ENCODE peak calls at places on chromosomes 12 and 14, in seven cellular contexts. R, T, E, X, Y, L and Q are unnamed samples.
A peak's percentile ranks its signal among the peaks of the same experiment; 100 is the strongest.

GRCh38 chr12:98182791-98183190 is 332.6 kb upstream of the TMPO start:
- DNase-seq in R (no peak), T (no peak), E (no peak), X (no peak), Y (no peak), L (no peak), Q (no peak)

GRCh38 chr14:54642950-54643695 is 76.2 kb downstream of the SAMD4A start:
- DNase-seq in R (peak; percentile 15), T (no peak), E (no peak), X (no peak), Y (peak; percentile 79), L (peak; percentile 21), Q (no peak)

GRCh38 chr12:29428630-29429029 is 47.7 kb upstream of the ERGIC2 start:
- DNase-seq in R (no peak), T (no peak), E (peak; percentile 50), X (no peak), Y (no peak), L (no peak), Q (no peak)

GRCh38 chr12:53378222-53378621 is 1.8 kb upstream of the SP1 start:
- DNase-seq in R (no peak), T (no peak), E (no peak), X (no peak), Y (no peak), L (no peak), Q (no peak)

GRCh38 chr14:65354715-65355114 is 57.8 kb upstream of the FUT8 start:
- DNase-seq in R (no peak), T (no peak), E (no peak), X (no peak), Y (no peak), L (no peak), Q (no peak)

GRCh38 chr12:73220951-73221350 is 948.8 kb downstream of the TRHDE start:
- DNase-seq in R (no peak), T (no peak), E (no peak), X (no peak), Y (no peak), L (no peak), Q (no peak)

GRCh38 chr14:68932219-68932618 is 46.9 kb downstream of the ACTN1 start:
- DNase-seq in R (no peak), T (no peak), E (no peak), X (no peak), Y (no peak), L (no peak), Q (no peak)

GRCh38 chr14:73712071-73712506 is 2.1 kb downstream of the PNMA1 start:
- DNase-seq in R (no peak), T (no peak), E (no peak), X (no peak), Y (no peak), L (peak; percentile 14), Q (no peak)

GRCh38 chr12:3636328-3636727 is 116.6 kb downstream of the CRACR2A start:
- DNase-seq in R (no peak), T (no peak), E (no peak), X (no peak), Y (no peak), L (no peak), Q (no peak)

GRCh38 chr12:122407208-122407607 is 15.3 kb downstream of the CLIP1 start:
- DNase-seq in R (no peak), T (no peak), E (no peak), X (no peak), Y (no peak), L (no peak), Q (no peak)

GRCh38 chr12:87652026-87652425 is 377.2 kb downstream of the C12orf50 start:
- DNase-seq in R (no peak), T (no peak), E (no peak), X (no peak), Y (no peak), L (no peak), Q (no peak)

GRCh38 chr14:100658514-100658886 is 68.2 kb upstream of the DLK1 start:
- DNase-seq in R (no peak), T (no peak), E (no peak), X (no peak), Y (no peak), L (no peak), Q (no peak)

GRCh38 chr14:84961637-84962036 is 568.3 kb upstream of the FLRT2 start:
- DNase-seq in R (no peak), T (no peak), E (no peak), X (no peak), Y (no peak), L (no peak), Q (no peak)

GRCh38 chr12:120971299-120972180 is 6.8 kb upstream of the HNF1A start:
- DNase-seq in R (peak; percentile 35), T (peak; percentile 10), E (peak; percentile 64), X (peak; percentile 12), Y (peak; percentile 43), L (peak; percentile 56), Q (no peak)

GRCh38 chr14:67819563-67820411 is at the start of gene RAD51B:
- DNase-seq in R (peak; percentile 63), T (peak; percentile 80), E (peak; percentile 84), X (peak; percentile 79), Y (peak; percentile 88), L (peak; percentile 83), Q (peak; percentile 75)

GRCh38 chr14:91862417-91862816 is 4.9 kb downstream of the TC2N start:
- DNase-seq in R (no peak), T (no peak), E (no peak), X (no peak), Y (no peak), L (no peak), Q (no peak)

GRCh38 chr12:43370299-43370698 is 181.7 kb downstream of the ADAMTS20 start:
- DNase-seq in R (no peak), T (no peak), E (peak; percentile 48), X (no peak), Y (no peak), L (no peak), Q (no peak)

GRCh38 chr12:52238206-52238840 is 5.3 kb downstream of the KRT7 start:
- DNase-seq in R (no peak), T (no peak), E (no peak), X (no peak), Y (no peak), L (no peak), Q (no peak)

GRCh38 chr12:87274594-87275245 is 754.5 kb downstream of the C12orf50 start:
- DNase-seq in R (no peak), T (no peak), E (peak; percentile 16), X (no peak), Y (peak; percentile 27), L (no peak), Q (no peak)

GRCh38 chr12:96419576-96420254 is 19.5 kb upstream of the CDK17 start:
- DNase-seq in R (no peak), T (no peak), E (no peak), X (no peak), Y (no peak), L (no peak), Q (no peak)

GRCh38 chr14:91329615-91330014 is 85.1 kb upstream of the GPR68 start:
- DNase-seq in R (no peak), T (no peak), E (no peak), X (no peak), Y (no peak), L (no peak), Q (no peak)

GRCh38 chr12:116358850-116359761 is 81.6 kb upstream of the MED13L start:
- DNase-seq in R (peak; percentile 89), T (peak; percentile 47), E (peak; percentile 90), X (peak; percentile 67), Y (peak; percentile 90), L (peak; percentile 71), Q (peak; percentile 50)

GRCh38 chr14:61387076-61387475 is 65.7 kb downstream of the PRKCH start:
- DNase-seq in R (no peak), T (no peak), E (no peak), X (no peak), Y (peak; percentile 19), L (no peak), Q (no peak)

GRCh38 chr14:99602054-99602787 is 1.8 kb downstream of the CCDC85C start:
- DNase-seq in R (no peak), T (no peak), E (no peak), X (no peak), Y (peak; percentile 33), L (no peak), Q (no peak)

GRCh38 chr14:55383039-55383438 is 28.6 kb downstream of the ATG14 start:
- DNase-seq in R (no peak), T (no peak), E (no peak), X (no peak), Y (no peak), L (no peak), Q (no peak)

GRCh38 chr12:130954544-130954831 is 781 bp downstream of the ADGRD1 start:
- DNase-seq in R (no peak), T (no peak), E (no peak), X (no peak), Y (no peak), L (no peak), Q (no peak)

GRCh38 chr12:57614178-57614947 is 3.1 kb downstream of the ARHGEF25 start:
- DNase-seq in R (no peak), T (no peak), E (no peak), X (no peak), Y (peak; percentile 38), L (no peak), Q (no peak)

GRCh38 chr12:12010277-12011031 is 60.3 kb upstream of the BCL2L14 start:
- DNase-seq in R (peak; percentile 88), T (peak; percentile 35), E (no peak), X (no peak), Y (no peak), L (peak; percentile 81), Q (peak; percentile 52)

GRCh38 chr12:100216337-100216736 is 15.7 kb downstream of the ACTR6 start:
- DNase-seq in R (no peak), T (no peak), E (no peak), X (no peak), Y (no peak), L (no peak), Q (no peak)

GRCh38 chr14:103127356-103127755 is 4.1 kb downstream of the TNFAIP2 start:
- DNase-seq in R (no peak), T (no peak), E (no peak), X (no peak), Y (no peak), L (no peak), Q (no peak)

GRCh38 chr12:3263282-3263681 is 186.1 kb downstream of the TSPAN9 start:
- DNase-seq in R (no peak), T (no peak), E (no peak), X (no peak), Y (no peak), L (no peak), Q (no peak)

GRCh38 chr14:100850841-100851585 is 25.1 kb downstream of the MEG3 start:
- DNase-seq in R (peak; percentile 47), T (peak; percentile 67), E (peak; percentile 66), X (peak; percentile 32), Y (peak; percentile 72), L (peak; percentile 59), Q (peak; percentile 64)

GRCh38 chr12:112939761-112940357 is 1.6 kb downstream of the OAS3 start:
- DNase-seq in R (no peak), T (no peak), E (no peak), X (no peak), Y (no peak), L (no peak), Q (no peak)

GRCh38 chr14:99604766-99605298 is 825 bp upstream of the CCDC85C start:
- DNase-seq in R (peak; percentile 22), T (peak; percentile 37), E (no peak), X (peak; percentile 60), Y (peak; percentile 56), L (no peak), Q (peak; percentile 20)

GRCh38 chr12:80356092-80356491 is 87.9 kb upstream of the PTPRQ start:
- DNase-seq in R (no peak), T (no peak), E (no peak), X (no peak), Y (no peak), L (no peak), Q (no peak)

GRCh38 chr14:57189070-57189469 is 79.6 kb downstream of the EXOC5 start:
- DNase-seq in R (no peak), T (no peak), E (peak; percentile 3), X (no peak), Y (peak; percentile 4), L (no peak), Q (no peak)

GRCh38 chr12:123223241-123223668 is 9.7 kb downstream of the MPHOSPH9 start:
- DNase-seq in R (peak; percentile 13), T (peak; percentile 38), E (no peak), X (no peak), Y (no peak), L (peak; percentile 61), Q (peak; percentile 8)

GRCh38 chr12:24551368-24551767 is 397.5 kb downstream of the BCAT1 start:
- DNase-seq in R (no peak), T (no peak), E (no peak), X (no peak), Y (no peak), L (no peak), Q (no peak)